ENCODE peak calls at places on chromosomes 5 and 9, in nine cellular contexts. L, Q, P, R, B, M, G, J and I are unnamed samples.

GRCh38 chr5:42423285-42424152 is at the start of gene GHR:
- DNase-seq in P (peak; percentile 80), B (peak; percentile 80), J (peak; percentile 91), Q (peak; percentile 91), R (peak; percentile 89), G (peak; percentile 82), L (peak; percentile 70), M (peak; percentile 86), I (peak; percentile 84)

GRCh38 chr5:123813937-123814624 is 302.1 kb downstream of the CSNK1G3 start:
- DNase-seq in P (no peak), R (no peak), B (no peak), Q (no peak), G (no peak), M (peak; percentile 66), J (no peak), L (no peak), I (peak; percentile 23)

GRCh38 chr9:71895955-71896354 is 15.0 kb downstream of the ABHD17B start:
- DNase-seq in G (no peak), L (no peak), B (no peak), P (no peak), Q (no peak), M (peak; percentile 23), J (no peak), R (no peak), I (no peak)

GRCh38 chr9:129888085-129888808 is 53.0 kb downstream of the USP20 start:
- DNase-seq in G (no peak), J (peak; percentile 65), B (peak; percentile 62), R (no peak), P (peak; percentile 53), Q (no peak), M (no peak), L (peak; percentile 95), I (no peak)

GRCh38 chr9:70475211-70475610 is 60.8 kb upstream of the KLF9 start:
- DNase-seq in G (no peak), M (no peak), B (peak; percentile 30), Q (no peak), P (no peak), R (no peak), J (no peak), L (no peak), I (no peak)

GRCh38 chr9:87109182-87109581 is 161.9 kb upstream of the GAS1 start:
- DNase-seq in G (no peak), J (no peak), L (no peak), Q (no peak), M (peak; percentile 12), P (no peak), R (no peak), B (no peak), I (no peak)

GRCh38 chr9:114837923-114838322 is 32.1 kb upstream of the TNFSF15 start:
- DNase-seq in Q (no peak), G (no peak), R (no peak), P (no peak), B (no peak), L (no peak), J (no peak), M (peak; percentile 20), I (no peak)

GRCh38 chr9:124471761-124472160 is 21.5 kb downstream of the ADGRD2 start:
- DNase-seq in Q (no peak), G (no peak), P (no peak), M (no peak), B (no peak), J (peak; percentile 19), L (no peak), R (no peak), I (no peak)

GRCh38 chr5:115378754-115379153 is 82.3 kb upstream of the CCDC112 start:
- DNase-seq in P (no peak), L (no peak), G (no peak), J (no peak), B (no peak), R (no peak), Q (no peak), M (no peak), I (no peak)

GRCh38 chr5:115379622-115380344 is 83.3 kb upstream of the CCDC112 start:
- DNase-seq in J (no peak), M (peak; percentile 54), P (no peak), G (no peak), Q (no peak), L (peak; percentile 76), B (peak; percentile 75), R (no peak), I (no peak)

GRCh38 chr5:115374057-115374775 is 77.8 kb upstream of the CCDC112 start:
- DNase-seq in M (no peak), G (no peak), R (no peak), Q (no peak), P (no peak), J (no peak), B (no peak), L (peak; percentile 79), I (no peak)

GRCh38 chr5:115375922-115376321 is 79.5 kb upstream of the CCDC112 start:
- DNase-seq in M (peak; percentile 15), P (no peak), R (no peak), J (peak; percentile 79), B (no peak), Q (no peak), G (no peak), L (peak; percentile 59), I (no peak)

DNA sequence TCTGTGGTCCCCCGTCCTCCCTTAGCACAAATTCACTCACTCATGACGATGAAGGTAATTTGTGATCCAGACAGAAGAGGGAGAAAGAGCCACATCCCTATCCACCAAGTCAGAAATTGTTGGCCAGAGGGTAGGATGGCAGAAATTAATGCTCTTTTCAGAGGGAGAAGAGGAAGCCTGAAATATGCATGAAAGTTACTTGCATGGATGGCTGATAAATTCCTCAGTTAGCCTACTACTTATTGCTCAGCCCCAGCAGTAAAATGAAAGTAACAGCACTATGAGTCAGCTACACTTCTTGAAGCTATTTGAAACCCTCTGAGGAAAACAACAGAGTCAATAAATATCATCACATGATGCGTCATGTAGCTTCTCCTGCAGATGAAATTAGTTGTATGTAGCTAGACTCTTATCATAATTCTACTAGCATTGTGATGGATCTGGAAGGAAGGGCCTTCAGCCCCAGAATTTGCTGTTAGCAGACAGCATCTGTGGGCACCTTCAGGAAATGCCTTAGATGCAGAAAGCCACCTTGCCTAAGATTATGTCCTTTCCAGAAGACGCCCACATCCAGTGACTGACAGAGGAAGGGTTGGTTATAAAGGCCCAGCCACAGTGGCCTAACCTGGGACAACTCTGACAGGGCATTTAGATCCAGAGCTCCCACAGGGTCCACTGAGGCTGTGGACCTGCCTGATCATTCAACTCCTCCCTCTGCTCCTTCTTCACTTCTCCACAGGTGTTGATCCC is 81.2 kb upstream of the CCDC112 start:
- DNase-seq in P (no peak), L (no peak), R (no peak), Q (no peak), M (peak; percentile 91), B (no peak), G (no peak), J (no peak), I (no peak)
- TF ChIP-seq CTCF in P (peak; percentile 67), L (no peak), R (peak; percentile 35), Q (no peak), M (peak; percentile 19), B (peak; percentile 22), G (no peak), J (peak; percentile 50), I (no peak)

GRCh38 chr9:92962303-92962649 is 15.0 kb downstream of the FGD3 start:
- DNase-seq in P (no peak), G (no peak), Q (no peak), B (peak; percentile 15), R (no peak), M (no peak), L (no peak), J (no peak), I (no peak)

GRCh38 chr9:92960561-92961290 is 13.4 kb downstream of the FGD3 start:
- DNase-seq in Q (no peak), B (peak; percentile 11), P (no peak), G (no peak), R (no peak), L (peak; percentile 37), M (no peak), J (no peak), I (no peak)

GRCh38 chr9:92962846-92963245 is 15.5 kb downstream of the FGD3 start:
- DNase-seq in G (no peak), Q (no peak), B (no peak), L (peak; percentile 24), M (no peak), P (no peak), R (no peak), J (no peak), I (no peak)

GRCh38 chr9:92963831-92964606 is 16.7 kb downstream of the FGD3 start:
- DNase-seq in G (no peak), R (no peak), Q (no peak), M (no peak), B (peak; percentile 49), L (peak; percentile 87), P (no peak), J (no peak), I (no peak)

DNA sequence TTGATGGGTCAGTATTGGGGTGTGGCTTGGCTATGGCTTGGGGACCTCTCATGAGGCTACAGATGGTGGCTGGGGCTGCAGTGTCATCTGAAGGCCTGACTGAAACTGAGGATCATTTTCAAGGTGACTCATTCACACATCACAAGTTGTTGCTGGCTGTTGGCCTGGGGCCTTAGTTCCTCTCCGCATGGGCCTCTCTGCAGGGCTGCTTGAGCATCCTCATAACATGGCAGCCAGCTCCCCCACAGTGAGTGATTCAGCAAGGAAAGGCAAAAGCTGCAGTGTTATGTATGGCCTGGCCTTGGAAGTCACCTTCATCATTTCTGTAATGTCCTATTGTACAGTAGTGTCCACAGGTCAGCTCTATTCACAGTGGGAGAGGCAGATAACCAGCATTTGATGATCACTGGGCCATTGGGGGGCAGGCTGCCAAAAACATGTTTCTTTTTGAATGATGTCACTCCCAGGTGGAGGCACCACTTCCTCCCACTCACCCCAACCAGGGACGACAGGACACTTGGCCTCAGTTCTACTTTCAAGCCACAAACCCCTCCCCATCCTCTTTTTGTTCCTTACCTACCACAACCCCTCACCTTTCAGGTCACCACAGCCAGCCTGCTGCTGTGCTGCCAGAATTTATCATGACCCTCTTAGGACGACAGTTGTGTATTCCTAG is 14.4 kb downstream of the FGD3 start:
- DNase-seq in G (no peak), R (no peak), L (peak; percentile 79), M (no peak), B (peak; percentile 26), J (no peak), P (no peak), Q (no peak), I (no peak)
- H3K4me1 ChIP-seq in G (no peaks in the 10 kb centered on the region), R (no peaks in the 10 kb centered on the region), L (no peaks in the 10 kb centered on the region), M (no peaks in the 10 kb centered on the region), B (no peaks in the 10 kb centered on the region), J (no peaks in the 10 kb centered on the region), P (peaks cover 11% of the 10 kb centered on the region), Q (no peaks in the 10 kb centered on the region), I (no peaks in the 10 kb centered on the region)

GRCh38 chr9:121450241-121450640 is 49.4 kb downstream of the GGTA1 start:
- DNase-seq in J (no peak), Q (no peak), L (no peak), P (no peak), G (no peak), R (no peak), B (no peak), M (no peak), I (no peak)

GRCh38 chr9:121459513-121459912 is 40.1 kb downstream of the GGTA1 start:
- DNase-seq in J (no peak), M (no peak), P (no peak), L (no peak), G (no peak), R (no peak), B (no peak), Q (no peak), I (no peak)

GRCh38 chr9:121453232-121453892 is 46.3 kb downstream of the GGTA1 start:
- DNase-seq in J (no peak), B (no peak), R (no peak), P (no peak), Q (no peak), L (no peak), M (no peak), G (no peak), I (no peak)

GRCh38 chr9:121455527-121456239 is 44.0 kb downstream of the GGTA1 start:
- DNase-seq in R (no peak), M (no peak), G (no peak), J (no peak), L (no peak), Q (no peak), B (no peak), P (no peak), I (no peak)

GRCh38 chr9:121454972-121455371 is 44.7 kb downstream of the GGTA1 start:
- DNase-seq in M (no peak), J (no peak), Q (no peak), R (no peak), P (no peak), L (no peak), B (no peak), G (no peak), I (no peak)
- TF ChIP-seq CTCF in M (no peak), J (no peak), Q (no peak), R (no peak), P (no peak), L (no peak), B (no peak), G (no peak), I (no peak)

GRCh38 chr9:127907867-127908659 is 8.7 kb upstream of the ST6GALNAC6 start:
- DNase-seq in P (no peak), G (peak; percentile 36), M (no peak), Q (no peak), R (no peak), L (no peak), B (no peak), J (peak; percentile 48), I (no peak)
- H3K4me1 ChIP-seq in P (peaks cover 50% of the 10 kb centered on the region), G (peaks cover 21% of the 10 kb centered on the region), M (peaks cover 5% of the 10 kb centered on the region), Q (peaks cover 5% of the 10 kb centered on the region), R (peaks cover 40% of the 10 kb centered on the region), L (no peaks in the 10 kb centered on the region), B (peaks cover 31% of the 10 kb centered on the region), J (peaks cover 11% of the 10 kb centered on the region), I (peaks cover 8% of the 10 kb centered on the region)